ENCODE peak calls at places on chromosomes 5 and 9, in seven cellular contexts. F, V, G, Q, O, B and M are unnamed samples.
A peak's percentile ranks its signal among the peaks of the same experiment; 100 is the strongest.

GRCh38 chr5:159183247-159183646 is 26.1 kb downstream of the RNF145 start:
- DNase-seq in F (no peak), V (no peak), G (no peak), Q (no peak), O (no peak), B (no peak), M (no peak)

GRCh38 chr5:143154495-143155375 is 248.8 kb downstream of the NR3C1 start:
- DNase-seq in F (no peak), V (peak; percentile 79), G (no peak), Q (no peak), O (no peak), B (peak; percentile 15), M (no peak)

GRCh38 chr5:10219068-10219467 is 30.6 kb downstream of the ATPSCKMT start:
- DNase-seq in F (no peak), V (no peak), G (no peak), Q (no peak), O (no peak), B (no peak), M (no peak)

GRCh38 chr9:130263601-130264413 is 1.8 kb upstream of the HMCN2 start:
- DNase-seq in F (no peak), V (no peak), G (peak; percentile 50), Q (no peak), O (no peak), B (no peak), M (no peak)

GRCh38 chr9:111857555-111858211 is 38.9 kb upstream of the UGCG start:
- DNase-seq in F (no peak), V (peak; percentile 43), G (no peak), Q (no peak), O (no peak), B (no peak), M (no peak)

GRCh38 chr5:172163346-172163745 is 24.7 kb downstream of the STK10 start:
- DNase-seq in F (peak; percentile 74), V (peak; percentile 38), G (peak; percentile 65), Q (no peak), O (peak; percentile 55), B (no peak), M (no peak)

GRCh38 chr5:126373621-126374416 is 49.4 kb upstream of the GRAMD2B start:
- DNase-seq in F (no peak), V (peak; percentile 92), G (no peak), Q (no peak), O (no peak), B (no peak), M (no peak)

GRCh38 chr5:133994297-133994989 is 10.3 kb downstream of the VDAC1 start:
- DNase-seq in F (no peak), V (no peak), G (no peak), Q (no peak), O (no peak), B (no peak), M (no peak)

GRCh38 chr9:98647236-98647635 is 61.5 kb downstream of the GABBR2 start:
- DNase-seq in F (no peak), V (no peak), G (no peak), Q (no peak), O (no peak), B (no peak), M (no peak)

GRCh38 chr5:144309265-144309664 is 138.6 kb downstream of the KCTD16 start:
- DNase-seq in F (peak; percentile 98), V (peak; percentile 56), G (no peak), Q (no peak), O (no peak), B (no peak), M (no peak)

GRCh38 chr5:124867064-124867707 is 120.7 kb upstream of the ZNF608 start:
- DNase-seq in F (no peak), V (peak; percentile 81), G (no peak), Q (no peak), O (no peak), B (no peak), M (no peak)

GRCh38 chr5:1759378-1759970 is 40.2 kb downstream of the MRPL36 start:
- DNase-seq in F (no peak), V (no peak), G (no peak), Q (no peak), O (no peak), B (no peak), M (no peak)

GRCh38 chr9:34675048-34675714 is 12.7 kb upstream of the CCL27 start:
- DNase-seq in F (peak; percentile 81), V (peak; percentile 70), G (no peak), Q (peak; percentile 48), O (no peak), B (peak; percentile 67), M (peak; percentile 22)

GRCh38 chr9:117303643-117304230 is 111.1 kb downstream of the ASTN2 start:
- DNase-seq in F (no peak), V (no peak), G (no peak), Q (no peak), O (no peak), B (no peak), M (no peak)

GRCh38 chr5:149629421-149629820 is 48.1 kb downstream of the ARHGEF37 start:
- DNase-seq in F (no peak), V (no peak), G (no peak), Q (no peak), O (no peak), B (no peak), M (no peak)

GRCh38 chr5:56480305-56481146 is 247.4 kb upstream of the ANKRD55 start:
- DNase-seq in F (no peak), V (peak; percentile 79), G (peak; percentile 82), Q (no peak), O (peak; percentile 74), B (peak; percentile 18), M (no peak)

GRCh38 chr5:19406576-19407365 is 581.2 kb downstream of the CDH18 start:
- DNase-seq in F (peak; percentile 87), V (no peak), G (no peak), Q (no peak), O (no peak), B (no peak), M (no peak)

GRCh38 chr5:107487056-107487461 is 183.7 kb downstream of the EFNA5 start:
- DNase-seq in F (no peak), V (no peak), G (no peak), Q (no peak), O (no peak), B (no peak), M (no peak)

GRCh38 chr9:98418578-98419259 is 163.3 kb upstream of the TBC1D2 start:
- DNase-seq in F (no peak), V (no peak), G (no peak), Q (no peak), O (no peak), B (no peak), M (no peak)

GRCh38 chr5:54471398-54471797 is 15.9 kb downstream of the HSPB3 start:
- DNase-seq in F (no peak), V (no peak), G (no peak), Q (no peak), O (no peak), B (no peak), M (no peak)

GRCh38 chr9:83956288-83957028 is 23.6 kb downstream of the HNRNPK start:
- DNase-seq in F (peak; percentile 61), V (peak; percentile 72), G (peak; percentile 85), Q (peak; percentile 17), O (peak; percentile 80), B (peak; percentile 84), M (peak; percentile 46)

GRCh38 chr5:98843481-98843880 is 70.0 kb downstream of the RGMB start:
- DNase-seq in F (no peak), V (no peak), G (no peak), Q (no peak), O (no peak), B (no peak), M (no peak)

GRCh38 chr5:111511174-111512025 is 935 bp downstream of the STARD4 start:
- DNase-seq in F (no peak), V (peak; percentile 57), G (no peak), Q (no peak), O (no peak), B (no peak), M (no peak)

GRCh38 chr5:44332360-44332971 is 56.8 kb downstream of the FGF10 start:
- DNase-seq in F (peak; percentile 78), V (peak; percentile 41), G (no peak), Q (no peak), O (peak; percentile 10), B (peak; percentile 69), M (no peak)

GRCh38 chr5:55633574-55634203 is 78.4 kb downstream of the SLC38A9 start:
- DNase-seq in F (no peak), V (peak; percentile 70), G (peak; percentile 74), Q (no peak), O (no peak), B (peak; percentile 70), M (peak; percentile 13)

GRCh38 chr5:177447066-177447610 is 524 bp downstream of the PRR7 start:
- DNase-seq in F (peak; percentile 72), V (peak; percentile 56), G (no peak), Q (peak; percentile 55), O (peak; percentile 74), B (peak; percentile 54), M (peak; percentile 3)

GRCh38 chr9:122213589-122214413 is 15.0 kb downstream of the LHX6 start:
- DNase-seq in F (no peak), V (no peak), G (no peak), Q (peak; percentile 25), O (no peak), B (peak; percentile 70), M (peak; percentile 70)

GRCh38 chr9:123344273-123345096 is 11.5 kb upstream of the CRB2 start:
- DNase-seq in F (no peak), V (no peak), G (no peak), Q (no peak), O (no peak), B (no peak), M (no peak)